ENCODE peak calls at places on chromosomes 7 and 10, in six cellular contexts. Y is Peyer's patch, C is IMR-90, T is adrenal gland, H is prostate gland, F is suprapubic skin. G is an unnamed sample. For H3K4me1, the result is how much of the 10 kb centered on the place peaks cover.

GRCh38 chr7:45890902-45891461 is 2.7 kb downstream of the IGFBP1 start:
- DNase-seq in T (no peak), H (no peak), Y (no peak), F (no peak), C (peak), G (no peak)

GRCh38 chr7:36391436-36392198 is 2.0 kb downstream of the ANLN start:
- DNase-seq in H (no peak), Y (no peak), F (no peak), C (peak), T (no peak), G (no peak)

GRCh38 chr7:147298611-147299043 is 1182.0 kb downstream of the CNTNAP2 start:
- DNase-seq in T (no peak), Y (no peak), C (peak), H (no peak), F (no peak), G (no peak)

GRCh38 chr10:79562135-79562756 is 2.0 kb upstream of the SFTPA2 start:
- DNase-seq in Y (peak), C (peak), F (no peak), H (peak), T (peak), G (peak)

GRCh38 chr10:79982861-79983260 is 34.0 kb upstream of the SFTPD start:
- DNase-seq in C (no peak), H (no peak), Y (no peak), F (no peak), T (no peak), G (no peak)

GRCh38 chr10:78979938-78980337 is 88.8 kb upstream of the ZMIZ1 start:
- DNase-seq in T (no peak), C (no peak), H (no peak), Y (no peak), F (no peak), G (no peak)

GRCh38 chr7:42237162-42237821 is at the start of gene GLI3:
- DNase-seq in F (peak), Y (peak), H (peak), T (peak), C (peak), G (peak)

GRCh38 chr10:21523007-21523406 is 2.5 kb downstream of the SKIDA1 start:
- DNase-seq in T (no peak), Y (no peak), H (no peak), F (no peak), C (no peak), G (no peak)

GRCh38 chr7:119010635-119011034 is 786.1 kb downstream of the ANKRD7 start:
- DNase-seq in H (no peak), T (no peak), F (no peak), Y (no peak), C (no peak), G (no peak)

DNA sequence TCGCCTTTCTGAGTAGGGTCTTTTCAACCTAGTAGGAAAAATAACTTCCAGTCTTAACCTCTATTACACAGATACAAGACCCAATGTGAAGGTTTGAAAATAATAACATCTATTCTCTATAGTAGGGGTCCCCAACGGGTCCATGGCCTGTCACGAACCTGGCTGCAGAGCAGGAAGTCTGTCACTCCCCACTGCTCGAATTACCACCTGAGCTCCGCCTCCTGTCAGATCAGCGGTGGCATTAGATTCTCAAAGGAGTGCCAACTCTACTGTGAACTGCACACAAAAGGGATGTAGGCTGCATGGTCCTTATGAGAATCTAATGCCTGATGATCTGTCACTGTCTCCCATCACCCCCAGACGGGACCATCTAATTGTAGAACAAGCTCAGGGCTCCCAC is 7.4 kb downstream of the YWHAG start:
- DNase-seq in T (no peak), H (no peak), F (no peak), Y (no peak), C (no peak), G (no peak)
- TF ChIP-seq POLR2A in T (no peak), H (no peak), F (no peak), Y (no peak), C (no peak), G (no peak)

DNA sequence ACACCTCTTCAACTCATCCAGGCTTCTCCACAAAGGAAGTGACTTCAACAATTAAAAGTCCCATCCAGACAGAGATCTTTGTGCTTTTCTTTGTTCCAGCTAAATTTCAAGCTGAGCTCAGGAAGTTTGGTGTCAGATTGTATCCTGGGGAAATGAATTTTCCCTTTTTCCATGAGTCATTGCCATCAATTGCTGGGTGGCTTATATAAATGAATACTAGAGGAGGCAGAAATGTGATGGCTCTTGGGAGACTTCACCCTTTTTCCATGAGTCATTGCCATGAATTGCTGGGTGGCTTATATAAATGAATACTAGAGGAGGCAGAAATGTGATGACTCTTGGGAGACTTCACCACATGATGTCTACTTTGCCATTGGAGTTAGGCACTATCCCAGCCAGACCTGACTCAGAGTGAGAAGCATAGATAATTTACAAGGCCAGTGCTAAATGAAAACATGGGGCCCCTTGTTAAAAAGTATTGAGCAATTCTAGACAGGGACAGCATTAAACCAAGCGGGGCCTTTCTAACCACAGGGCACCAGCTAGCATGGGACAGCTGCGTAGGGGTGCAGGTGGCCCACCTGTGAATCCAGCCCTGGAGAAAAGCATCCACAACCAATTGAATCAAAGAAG is 339.2 kb upstream of the PODXL start:
- DNase-seq in Y (no peak), T (no peak), F (no peak), H (no peak), C (peak), G (no peak)
- H3K27ac ChIP-seq in Y (no peak), T (no peak), F (no peak), H (no peak), C (no peak), G (no peak)

GRCh38 chr7:5559586-5559985 is 136.0 kb upstream of the TNRC18 start:
- DNase-seq in T (no peak), C (no peak), Y (no peak), F (no peak), H (no peak), G (no peak)

GRCh38 chr7:5552123-5552522 is 128.5 kb upstream of the TNRC18 start:
- DNase-seq in Y (no peak), F (no peak), H (no peak), C (no peak), T (no peak), G (no peak)

GRCh38 chr7:5554287-5554785 is 130.7 kb upstream of the TNRC18 start:
- DNase-seq in H (no peak), C (no peak), F (no peak), Y (no peak), T (no peak), G (no peak)

GRCh38 chr7:5553298-5553877 is 129.8 kb upstream of the TNRC18 start:
- DNase-seq in Y (peak), C (no peak), T (no peak), F (no peak), H (no peak), G (no peak)

DNA sequence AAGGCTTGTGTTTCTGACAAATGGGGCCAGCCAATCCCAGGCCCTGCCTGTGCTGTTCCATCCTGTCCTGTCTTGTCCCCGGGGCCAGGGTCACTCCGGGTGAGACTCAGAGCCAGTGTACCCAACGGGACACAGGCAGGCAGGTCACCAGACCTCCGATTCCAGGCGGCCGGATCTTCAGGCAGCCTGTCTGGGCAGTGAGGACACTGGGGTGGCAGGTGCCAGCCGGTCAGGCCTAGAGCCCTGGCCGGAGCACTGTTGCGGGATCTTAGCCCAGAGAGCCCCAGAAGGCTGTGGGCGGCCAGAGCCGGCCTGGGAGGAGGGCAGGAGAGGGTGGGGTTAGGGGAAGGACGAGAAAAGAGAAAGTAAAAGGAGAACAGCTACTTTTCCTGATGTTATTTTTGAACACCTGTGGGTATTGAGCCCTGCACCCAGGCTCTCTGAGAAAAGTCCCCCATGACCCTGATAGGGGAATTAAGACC is 134.3 kb upstream of the TNRC18 start:
- DNase-seq in C (peak), Y (peak), H (peak), T (peak), F (peak), G (peak)
- H3K4me1 ChIP-seq in C (under half), Y (half or more), H (under half), T (under half), F (half or more), G (under half)

GRCh38 chr7:23531794-23532489 is at the start of gene TRA2A:
- DNase-seq in H (peak), F (peak), C (peak), T (peak), Y (peak), G (peak)
- TF ChIP-seq POLR2A in H (peak), F (peak), C (peak), T (peak), Y (peak), G (peak)

GRCh38 chr10:34539533-34540315 is 275.4 kb downstream of the PARD3 start:
- DNase-seq in C (no peak), Y (no peak), H (no peak), T (peak), F (no peak), G (no peak)
- H3K27ac ChIP-seq in C (no peak), Y (peak), H (no peak), T (peak), F (peak), G (peak)

G was measured in right lobe of liver.